ENCODE peak calls at places on chromosomes 2 and 18, in nine cellular contexts. E is NCI-H2171 treated with DMSO at 0.1 percent for 48 hours; A is LoVo; G is M059J; P is AG10803; F is central memory CD4-positive, alpha-beta T cell; N is fibroblast of the aortic adventitia; H is adrenal gland; X is stimulated activated CD8-positive, alpha-beta memory T cell treated with anti-CD3 and anti-CD28 coated beads, Interleukin-2, amount 100 ng/mL, for 48 hours. Q is an unnamed sample.

GRCh38 chr2:240814280-240814679 is 5.7 kb downstream of the KIF1A start:
- DNase-seq in E (no peak), A (no peak), G (no peak), P (no peak), F (no peak), N (no peak), H (no peak), X (no peak), Q (no peak)

GRCh38 chr2:112004246-112004645 is 50.8 kb upstream of the TMEM87B start:
- DNase-seq in E (no peak), A (no peak), G (peak), P (no peak), F (no peak), N (peak), H (peak), X (no peak), Q (peak)

GRCh38 chr2:219386532-219387280 is 1.0 kb downstream of the DNPEP start:
- DNase-seq in E (no peak), A (no peak), G (no peak), P (no peak), F (peak), N (no peak), H (no peak), X (no peak), Q (no peak)

GRCh38 chr18:27860701-27861107 is 316.2 kb downstream of the CDH2 start:
- DNase-seq in E (peak), A (peak), G (peak), P (peak), F (no peak), N (peak), H (no peak), X (no peak), Q (no peak)

GRCh38 chr18:64734063-64734462 is 585.2 kb upstream of the LINC00305 start:
- DNase-seq in E (no peak), A (no peak), G (no peak), P (no peak), F (no peak), N (no peak), H (no peak), X (no peak), Q (no peak)

GRCh38 chr18:73962251-73962650 is 185.4 kb downstream of the FBXO15 start:
- DNase-seq in E (no peak), A (no peak), G (peak), P (peak), F (no peak), N (peak), H (no peak), X (no peak), Q (no peak)

GRCh38 chr2:172972005-172972619 is 103.5 kb upstream of the MAP3K20 start:
- DNase-seq in E (peak), A (peak), G (peak), P (peak), F (no peak), N (peak), H (no peak), X (peak), Q (no peak)

GRCh38 chr2:41400057-41400665 is 647.7 kb upstream of the PKDCC start:
- DNase-seq in E (peak), A (no peak), G (no peak), P (no peak), F (no peak), N (no peak), H (no peak), X (no peak), Q (no peak)

GRCh38 chr2:142124706-142125105 is 6.1 kb downstream of the LRP1B start:
- DNase-seq in E (no peak), A (no peak), G (no peak), P (no peak), F (no peak), N (no peak), H (no peak), X (no peak), Q (no peak)

GRCh38 chr2:237693281-237694039 is 66.1 kb downstream of the LRRFIP1 start:
- DNase-seq in E (no peak), A (peak), G (peak), P (peak), F (no peak), N (peak), H (no peak), X (no peak), Q (no peak)

GRCh38 chr2:202005272-202005887 is 28.3 kb upstream of the FZD7 start:
- DNase-seq in E (no peak), A (no peak), G (no peak), P (no peak), F (no peak), N (no peak), H (no peak), X (no peak), Q (no peak)

GRCh38 chr2:121613774-121614173 is 35.5 kb downstream of the CLASP1 start:
- DNase-seq in E (no peak), A (no peak), G (peak), P (no peak), F (no peak), N (no peak), H (no peak), X (no peak), Q (no peak)

GRCh38 chr2:155310589-155310988 is 612.1 kb downstream of the KCNJ3 start:
- DNase-seq in E (peak), A (peak), G (peak), P (peak), F (no peak), N (peak), H (no peak), X (no peak), Q (no peak)

GRCh38 chr2:71684226-71685072 is 231.1 kb downstream of the DYSF start:
- DNase-seq in E (no peak), A (no peak), G (no peak), P (no peak), F (no peak), N (no peak), H (no peak), X (no peak), Q (no peak)

GRCh38 chr2:14011186-14011585 is 621.3 kb upstream of the LRATD1 start:
- DNase-seq in E (no peak), A (no peak), G (no peak), P (no peak), F (no peak), N (no peak), H (no peak), X (no peak), Q (no peak)

GRCh38 chr2:156435392-156435724 is 821 bp upstream of the GPD2 start:
- DNase-seq in E (peak), A (peak), G (no peak), P (no peak), F (no peak), N (no peak), H (no peak), X (no peak), Q (no peak)

GRCh38 chr2:241063587-241063986 is 38.5 kb downstream of the MTERF4 start:
- DNase-seq in E (no peak), A (no peak), G (no peak), P (no peak), F (no peak), N (no peak), H (peak), X (no peak), Q (no peak)

GRCh38 chr2:23452397-23452796 is 67.4 kb downstream of the KLHL29 start:
- DNase-seq in E (peak), A (no peak), G (no peak), P (no peak), F (no peak), N (no peak), H (no peak), X (no peak), Q (no peak)

GRCh38 chr2:144495227-144495933 is 24.5 kb downstream of the ZEB2 start:
- DNase-seq in E (no peak), A (no peak), G (no peak), P (no peak), F (no peak), N (peak), H (no peak), X (no peak), Q (no peak)

GRCh38 chr2:99554238-99554637 is 64.4 kb upstream of the REV1 start:
- DNase-seq in E (no peak), A (no peak), G (no peak), P (no peak), F (no peak), N (no peak), H (no peak), X (no peak), Q (no peak)

GRCh38 chr2:66283776-66284175 is 151.1 kb upstream of the MEIS1 start:
- DNase-seq in E (no peak), A (no peak), G (no peak), P (no peak), F (no peak), N (no peak), H (no peak), X (no peak), Q (no peak)

GRCh38 chr2:128641421-128642095 is 322.9 kb upstream of the HS6ST1 start:
- DNase-seq in E (peak), A (no peak), G (no peak), P (no peak), F (no peak), N (no peak), H (no peak), X (no peak), Q (no peak)

GRCh38 chr2:85400023-85400422 is 10.1 kb downstream of the CAPG start:
- DNase-seq in E (no peak), A (no peak), G (no peak), P (no peak), F (no peak), N (no peak), H (no peak), X (no peak), Q (no peak)

GRCh38 chr2:28601612-28602011 is 105.8 kb downstream of the PLB1 start:
- DNase-seq in E (no peak), A (no peak), G (no peak), P (no peak), F (no peak), N (no peak), H (no peak), X (no peak), Q (no peak)

GRCh38 chr18:35729971-35730668 is 148.6 kb downstream of the GALNT1 start:
- DNase-seq in E (no peak), A (no peak), G (no peak), P (no peak), F (no peak), N (peak), H (no peak), X (no peak), Q (no peak)

GRCh38 chr2:25380023-25380422 is 38.3 kb upstream of the DNMT3A start:
- DNase-seq in E (no peak), A (no peak), G (no peak), P (no peak), F (no peak), N (no peak), H (no peak), X (no peak), Q (no peak)

GRCh38 chr2:43198263-43198662 is 28.1 kb downstream of the ZFP36L2 start:
- DNase-seq in E (no peak), A (no peak), G (no peak), P (no peak), F (no peak), N (no peak), H (no peak), X (no peak), Q (no peak)

GRCh38 chr18:41371718-41372117 is 583.3 kb upstream of the PIK3C3 start:
- DNase-seq in E (no peak), A (no peak), G (peak), P (no peak), F (no peak), N (no peak), H (no peak), X (no peak), Q (no peak)

GRCh38 chr2:164625378-164625971 is 4.2 kb upstream of the GRB14 start:
- DNase-seq in E (no peak), A (no peak), G (peak), P (peak), F (no peak), N (peak), H (no peak), X (no peak), Q (no peak)

GRCh38 chr2:109348645-109349554 is 219.9 kb downstream of the SH3RF3 start:
- DNase-seq in E (no peak), A (no peak), G (no peak), P (no peak), F (peak), N (no peak), H (no peak), X (no peak), Q (no peak)

GRCh38 chr18:72086421-72086820 is 457.7 kb downstream of the CBLN2 start:
- DNase-seq in E (peak), A (peak), G (peak), P (no peak), F (no peak), N (peak), H (no peak), X (no peak), Q (no peak)

GRCh38 chr2:152046940-152047339 is 51.9 kb downstream of the CACNB4 start:
- DNase-seq in E (peak), A (no peak), G (no peak), P (no peak), F (no peak), N (no peak), H (no peak), X (no peak), Q (no peak)

GRCh38 chr18:12516049-12516677 is 108.4 kb downstream of the PRELID3A start:
- DNase-seq in E (peak), A (no peak), G (no peak), P (no peak), F (no peak), N (peak), H (no peak), X (no peak), Q (no peak)

GRCh38 chr2:44869761-44870160 is 71.7 kb upstream of the SIX3 start:
- DNase-seq in E (no peak), A (no peak), G (no peak), P (no peak), F (no peak), N (no peak), H (no peak), X (no peak), Q (no peak)

GRCh38 chr2:101762451-101763171 is 65.1 kb downstream of the MAP4K4 start:
- DNase-seq in E (no peak), A (no peak), G (no peak), P (no peak), F (no peak), N (no peak), H (no peak), X (no peak), Q (no peak)

GRCh38 chr2:120983344-120983743 is 247.7 kb downstream of the GLI2 start:
- DNase-seq in E (peak), A (no peak), G (no peak), P (no peak), F (no peak), N (no peak), H (no peak), X (no peak), Q (no peak)

GRCh38 chr2:230989731-230990130 is 6.2 kb upstream of the SPATA3 start:
- DNase-seq in E (no peak), A (no peak), G (no peak), P (no peak), F (no peak), N (no peak), H (no peak), X (no peak), Q (no peak)

GRCh38 chr2:16293398-16293797 is 353.0 kb downstream of the MYCN start:
- DNase-seq in E (no peak), A (no peak), G (no peak), P (no peak), F (no peak), N (no peak), H (no peak), X (no peak), Q (no peak)

GRCh38 chr18:449374-449773 is 51.1 kb downstream of the COLEC12 start:
- DNase-seq in E (peak), A (no peak), G (no peak), P (no peak), F (no peak), N (peak), H (no peak), X (no peak), Q (no peak)

GRCh38 chr2:240557808-240558207 is at the start of gene ANKMY1:
- DNase-seq in E (no peak), A (no peak), G (no peak), P (peak), F (peak), N (peak), H (peak), X (peak), Q (no peak)

Q was measured in ascending aorta.